ENCODE peak calls at places on chromosomes 3 and 15, in eight cellular contexts. Y, C, U, K, B, I, T and A are unnamed samples.

GRCh38 chr3:53159415-53160135 is 1.4 kb upstream of the PRKCD start:
- DNase-seq in B (peak), T (no peak), C (no peak), K (no peak), I (no peak), Y (no peak), U (no peak), A (no peak)

GRCh38 chr15:46815765-46816164 is 901.5 kb upstream of the SEMA6D start:
- DNase-seq in U (no peak), C (no peak), I (no peak), Y (no peak), T (peak), K (no peak), B (no peak), A (no peak)

GRCh38 chr3:111610612-111611054 is 15.5 kb upstream of the ZBED2 start:
- DNase-seq in K (no peak), I (no peak), B (no peak), C (no peak), U (no peak), Y (no peak), T (no peak), A (no peak)

GRCh38 chr15:69893863-69894262 is 203.9 kb downstream of the TLE3 start:
- DNase-seq in C (peak), T (no peak), K (no peak), U (no peak), B (peak), Y (peak), I (peak), A (no peak)

GRCh38 chr3:142794510-142794909 is 70.7 kb downstream of the TRPC1 start:
- DNase-seq in K (no peak), I (no peak), U (no peak), C (no peak), B (no peak), Y (no peak), T (no peak), A (no peak)

GRCh38 chr15:52514482-52514881 is 14.2 kb downstream of the MYO5A start:
- DNase-seq in Y (no peak), I (no peak), U (no peak), C (no peak), K (no peak), B (no peak), T (no peak), A (no peak)

GRCh38 chr3:73786346-73786807 is 161.6 kb upstream of the PDZRN3 start:
- DNase-seq in K (no peak), B (no peak), C (peak), Y (peak), U (peak), T (no peak), I (peak), A (no peak)

GRCh38 chr3:125322166-125322565 is 53.0 kb downstream of the ZNF148 start:
- DNase-seq in Y (peak), C (no peak), T (no peak), I (peak), K (no peak), B (no peak), U (peak), A (no peak)

GRCh38 chr3:148930785-148931184 is 60.6 kb upstream of the GYG1 start:
- DNase-seq in I (peak), K (no peak), T (no peak), B (no peak), C (no peak), U (no peak), Y (peak), A (no peak)

GRCh38 chr15:58472821-58473581 is 41.2 kb downstream of the LIPC start:
- DNase-seq in Y (peak), C (no peak), U (no peak), T (no peak), I (peak), K (no peak), B (no peak), A (peak)

GRCh38 chr3:183028416-183028815 is 48.1 kb upstream of the DCUN1D1 start:
- DNase-seq in I (no peak), Y (no peak), U (no peak), T (no peak), C (no peak), B (no peak), K (no peak), A (no peak)

GRCh38 chr3:147393261-147393964 is 12.9 kb downstream of the ZIC4 start:
- DNase-seq in T (no peak), U (no peak), Y (no peak), K (no peak), B (no peak), I (no peak), C (no peak), A (no peak)

GRCh38 chr3:150308481-150308918 is 99.6 kb upstream of the TSC22D2 start:
- DNase-seq in C (no peak), Y (no peak), K (no peak), I (peak), U (no peak), B (no peak), T (no peak), A (no peak)

GRCh38 chr3:53236112-53236841 is 19.5 kb downstream of the TKT start:
- DNase-seq in U (peak), I (peak), Y (peak), K (no peak), C (peak), T (no peak), B (peak), A (peak)

GRCh38 chr15:60408438-60409105 is 10.8 kb upstream of the ANXA2 start:
- DNase-seq in B (no peak), T (no peak), C (no peak), I (peak), K (peak), Y (peak), U (no peak), A (peak)

GRCh38 chr3:184968115-184968514 is 156.1 kb downstream of the VPS8 start:
- DNase-seq in Y (no peak), I (no peak), T (no peak), C (no peak), U (no peak), B (no peak), K (no peak), A (no peak)

GRCh38 chr3:184970186-184970585 is 158.2 kb downstream of the VPS8 start:
- DNase-seq in I (no peak), T (no peak), K (no peak), C (no peak), U (no peak), B (no peak), Y (no peak), A (no peak)

GRCh38 chr3:184965639-184966430 is 153.9 kb downstream of the VPS8 start:
- DNase-seq in I (no peak), T (no peak), U (no peak), Y (no peak), B (no peak), C (no peak), K (no peak), A (no peak)
- TF ChIP-seq CTCF in I (no peak), T (no peak), U (no peak), Y (no peak), B (no peak), C (no peak), K (no peak), A (no peak)

GRCh38 chr3:169295126-169295525 is 368.4 kb downstream of the MECOM start:
- DNase-seq in U (no peak), I (no peak), C (no peak), B (no peak), T (no peak), K (no peak), Y (peak), A (peak)
- TF ChIP-seq CTCF in U (peak), I (peak), C (no peak), B (peak), T (peak), K (no peak), Y (peak), A (peak)

GRCh38 chr3:172042136-172042535 is 2.8 kb downstream of the FNDC3B start:
- DNase-seq in I (no peak), B (no peak), K (no peak), T (no peak), U (no peak), C (no peak), Y (no peak), A (no peak)

GRCh38 chr3:172038823-172039222 is 555 bp upstream of the FNDC3B start:
- DNase-seq in I (no peak), B (no peak), T (no peak), Y (peak), U (no peak), K (no peak), C (peak), A (no peak)

GRCh38 chr3:172040976-172041963 is 1.9 kb downstream of the FNDC3B start:
- DNase-seq in T (no peak), I (peak), B (no peak), U (no peak), Y (peak), K (no peak), C (peak), A (no peak)

GRCh38 chr3:172039352-172040077 is at the start of gene FNDC3B:
- DNase-seq in K (peak), I (peak), T (peak), C (peak), U (peak), Y (peak), B (peak), A (peak)

GRCh38 chr3:172040078-172040975 is 949 bp downstream of the FNDC3B start:
- DNase-seq in C (peak), I (peak), Y (peak), U (peak), B (peak), K (peak), T (peak), A (peak)
- TF ChIP-seq CTCF in C (no peak), I (no peak), Y (peak), U (peak), B (no peak), K (no peak), T (peak), A (peak)

GRCh38 chr3:58331593-58332152 is 1.0 kb upstream of the PXK start:
- DNase-seq in I (no peak), C (no peak), K (no peak), B (no peak), U (no peak), Y (no peak), T (no peak), A (no peak)

GRCh38 chr3:58334013-58334321 is 1.3 kb downstream of the PXK start:
- DNase-seq in Y (no peak), C (no peak), U (no peak), T (no peak), I (no peak), K (no peak), B (no peak), A (no peak)

GRCh38 chr3:58332575-58333179 is at the start of gene PXK:
- DNase-seq in K (peak), Y (peak), T (peak), I (peak), C (peak), B (peak), U (no peak), A (peak)

GRCh38 chr3:58335432-58335947 is 2.8 kb downstream of the PXK start:
- DNase-seq in I (no peak), U (no peak), C (no peak), Y (no peak), T (no peak), K (no peak), B (no peak), A (no peak)

GRCh38 chr3:58333206-58334012 is 717 bp downstream of the PXK start:
- DNase-seq in C (peak), U (no peak), K (peak), T (no peak), B (peak), Y (no peak), I (no peak), A (peak)
- TF ChIP-seq CTCF in C (no peak), U (no peak), K (peak), T (no peak), B (no peak), Y (no peak), I (no peak), A (peak)

GRCh38 chr15:83115831-83116565 is 8.6 kb downstream of the TM6SF1 start:
- DNase-seq in Y (no peak), U (no peak), K (peak), B (no peak), C (no peak), I (no peak), T (no peak), A (no peak)

GRCh38 chr15:83115410-83115809 is 8.0 kb downstream of the TM6SF1 start:
- DNase-seq in K (no peak), U (no peak), I (no peak), Y (no peak), T (no peak), C (no peak), B (no peak), A (no peak)

GRCh38 chr15:83118291-83118827 is 10.9 kb downstream of the TM6SF1 start:
- DNase-seq in T (no peak), K (no peak), U (no peak), I (no peak), C (no peak), Y (no peak), B (no peak), A (no peak)

GRCh38 chr15:83119968-83120581 is 12.6 kb downstream of the TM6SF1 start:
- DNase-seq in K (no peak), T (no peak), C (no peak), Y (no peak), B (no peak), U (no peak), I (no peak), A (no peak)

GRCh38 chr15:83118968-83119367 is 11.5 kb downstream of the TM6SF1 start:
- DNase-seq in I (no peak), K (no peak), U (no peak), B (no peak), C (no peak), T (no peak), Y (no peak), A (no peak)
- TF ChIP-seq CTCF in I (no peak), K (no peak), U (no peak), B (no peak), C (no peak), T (no peak), Y (no peak), A (no peak)

GRCh38 chr3:104133630-104134029 is 1233.1 kb upstream of the ALCAM start:
- DNase-seq in T (no peak), B (no peak), K (no peak), Y (no peak), U (no peak), C (no peak), I (no peak), A (no peak)
- TF ChIP-seq CTCF in T (no peak), B (no peak), K (no peak), Y (no peak), U (no peak), C (no peak), I (no peak), A (no peak)

GRCh38 chr15:39202641-39203040 is 378.2 kb upstream of the THBS1 start:
- DNase-seq in K (no peak), B (no peak), U (no peak), I (no peak), T (no peak), C (no peak), Y (no peak), A (no peak)

GRCh38 chr15:39199076-39199475 is 381.8 kb upstream of the THBS1 start:
- DNase-seq in B (peak), Y (peak), T (no peak), U (peak), C (no peak), K (no peak), I (no peak), A (no peak)

GRCh38 chr15:39198044-39198625 is 382.7 kb upstream of the THBS1 start:
- DNase-seq in B (no peak), Y (no peak), I (no peak), K (no peak), T (no peak), U (no peak), C (no peak), A (no peak)

GRCh38 chr15:39204031-39204430 is 376.8 kb upstream of the THBS1 start:
- DNase-seq in C (no peak), K (no peak), I (no peak), U (no peak), B (no peak), Y (peak), T (no peak), A (no peak)

GRCh38 chr15:39200586-39200985 is 380.3 kb upstream of the THBS1 start:
- DNase-seq in B (no peak), Y (no peak), C (no peak), I (no peak), T (no peak), K (no peak), U (no peak), A (no peak)
- TF ChIP-seq CTCF in B (no peak), Y (no peak), C (no peak), I (no peak), T (no peak), K (no peak), U (no peak), A (no peak)